ENCODE peak calls at places on chromosomes 12 and 14, in nine cellular contexts. P is lower lobe of right lung; J is stimulated activated CD8-positive, alpha-beta memory T cell treated with anti-CD3 and anti-CD28 coated beads, Interleukin-7, amount 100 ng/mL, for 4 hours; Q is NCI-H460; X is DMS79; A is activated gamma-delta T cell treated with anti-CD3 and anti-CD28 coated beads, Interleukin-2, amount 50 U/mL, for 16 hours; T is hypothalamus; L is HT1080; K is NCI-H446. Y is an unnamed sample.

GRCh38 chr12:115507951-115508722 is 769.4 kb downstream of the MED13L start:
- DNase-seq in A (no peak), T (no peak), K (no peak), P (peak; percentile 40), Q (no peak), L (no peak), X (no peak), J (no peak), Y (no peak)

GRCh38 chr14:95334044-95334443 is 14.3 kb upstream of the CLMN start:
- DNase-seq in J (no peak), T (no peak), A (no peak), X (no peak), L (no peak), Q (no peak), P (no peak), K (no peak), Y (no peak)

GRCh38 chr14:95918466-95918865 is 41.8 kb downstream of the TUNAR start:
- DNase-seq in Q (no peak), J (no peak), T (no peak), P (no peak), K (no peak), X (peak; percentile 14), L (peak; percentile 23), A (no peak), Y (no peak)

GRCh38 chr12:71942259-71942658 is 3.6 kb downstream of the TPH2 start:
- DNase-seq in A (no peak), K (no peak), Q (no peak), X (no peak), L (no peak), T (no peak), P (no peak), J (no peak), Y (no peak)

GRCh38 chr14:22370084-22370847 is 218.8 kb downstream of the DAD1 start:
- DNase-seq in Q (no peak), K (no peak), J (no peak), L (peak; percentile 65), X (no peak), A (no peak), T (no peak), P (peak; percentile 77), Y (peak; percentile 69)

GRCh38 chr14:68584786-68585185 is 208.1 kb downstream of the ZFP36L1 start:
- DNase-seq in J (no peak), T (no peak), A (no peak), L (no peak), X (peak; percentile 67), P (no peak), K (no peak), Q (no peak), Y (no peak)

GRCh38 chr12:81212996-81213696 is 135.3 kb downstream of the ACSS3 start:
- DNase-seq in T (no peak), X (no peak), Q (no peak), P (no peak), A (no peak), L (no peak), J (no peak), K (no peak), Y (no peak)

GRCh38 chr12:92554316-92554905 is 148.4 kb upstream of the PLEKHG7 start:
- DNase-seq in J (no peak), K (no peak), A (no peak), L (no peak), T (no peak), P (no peak), X (no peak), Q (no peak), Y (no peak)

GRCh38 chr12:106301611-106302321 is 767 bp upstream of the TCP11L2 start:
- DNase-seq in K (no peak), Q (peak; percentile 55), P (peak; percentile 80), T (no peak), J (peak; percentile 49), A (peak; percentile 51), X (peak; percentile 24), L (no peak), Y (peak; percentile 80)

GRCh38 chr14:41718477-41719166 is 111.9 kb downstream of the LRFN5 start:
- DNase-seq in A (no peak), Q (no peak), K (no peak), L (peak; percentile 13), X (no peak), T (no peak), J (no peak), P (no peak), Y (no peak)

GRCh38 chr12:107101651-107102050 is 8.3 kb upstream of the CRY1 start:
- DNase-seq in T (no peak), X (no peak), J (no peak), Q (no peak), L (no peak), A (no peak), P (no peak), K (no peak), Y (no peak)

GRCh38 chr12:54021432-54022013 is 6.7 kb upstream of the HOXC6 start:
- DNase-seq in T (no peak), P (no peak), Q (peak; percentile 13), L (no peak), K (no peak), X (no peak), A (no peak), J (no peak), Y (no peak)

GRCh38 chr12:126747530-126748149 is 1519.3 kb upstream of the TMEM132C start:
- DNase-seq in Q (peak; percentile 18), X (no peak), K (no peak), P (peak; percentile 63), A (peak; percentile 20), L (peak; percentile 36), J (peak; percentile 17), T (no peak), Y (peak; percentile 77)